ENCODE peak calls at places on chromosomes 4 and X, in four cellular contexts. U is DND-41, J is AG09319, V is esophagus muscularis mucosa. H is an unnamed sample.

GRCh38 chr4:157357887-157358286 is 137.4 kb downstream of the GRIA2 start:
- DNase-seq in V (no peak), U (no peak), J (no peak), H (no peak)

GRCh38 chr4:90960840-90961239 is 833.6 kb downstream of the CCSER1 start:
- DNase-seq in U (no peak), V (no peak), J (no peak), H (no peak)

GRCh38 chr4:44638091-44638490 is 13.3 kb downstream of the YIPF7 start:
- DNase-seq in J (no peak), U (no peak), V (no peak), H (no peak)

GRCh38 chr4:56863441-56864129 is 42.1 kb upstream of the SPINK2 start:
- DNase-seq in V (no peak), J (no peak), U (no peak), H (no peak)

GRCh38 chrX:103793541-103793932 is 16.9 kb downstream of the PLP1 start:
- DNase-seq in U (no peak), V (no peak), J (no peak), H (no peak)

GRCh38 chrX:7158468-7158990 is 10.6 kb upstream of the PUDP start:
- DNase-seq in J (no peak), U (no peak), V (no peak), H (no peak)

GRCh38 chrX:18898091-18898490 is 85.8 kb downstream of the PHKA2 start:
- DNase-seq in V (no peak), J (no peak), U (no peak), H (no peak)

GRCh38 chrX:10507876-10508275 is 112.5 kb downstream of the MID1 start:
- DNase-seq in V (no peak), U (no peak), J (no peak), H (no peak)

GRCh38 chr4:137608085-137608484 is 75.8 kb upstream of the PCDH18 start:
- DNase-seq in U (no peak), J (no peak), V (no peak), H (no peak)

GRCh38 chr4:161856711-161857326 is 307.0 kb downstream of the FSTL5 start:
- DNase-seq in V (no peak), J (no peak), U (no peak), H (no peak)

GRCh38 chrX:143581260-143581659 is 54.6 kb downstream of the SLITRK4 start:
- DNase-seq in V (no peak), U (no peak), J (no peak), H (no peak)

DNA sequence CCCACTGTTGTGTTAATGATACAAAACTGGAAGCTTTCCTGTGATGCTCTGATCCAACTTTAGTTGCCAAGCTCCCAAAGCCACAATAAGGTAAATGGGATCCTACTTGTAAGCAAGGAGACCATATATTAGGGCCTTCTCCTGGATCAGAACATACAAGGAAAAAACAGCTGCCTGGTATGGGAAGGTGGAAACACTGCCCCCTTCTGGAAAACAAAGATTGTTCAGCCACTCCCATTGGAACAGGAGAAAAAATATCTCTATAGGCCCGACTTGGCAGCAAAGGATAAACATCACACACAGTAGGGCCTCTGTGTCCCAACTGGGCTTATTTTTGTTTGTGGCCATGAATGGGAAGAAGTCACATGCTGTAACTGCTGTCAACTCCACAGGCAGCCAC is 166.5 kb downstream of the TBX22 start:
- DNase-seq in V (no peak), U (no peak), J (no peak), H (no peak)
- TF ChIP-seq CTCF in V (no peak), U (peak; percentile 34), J (no peak), H (no peak)

GRCh38 chr4:123096038-123096437 is 173.6 kb upstream of the NUDT6 start:
- DNase-seq in J (no peak), V (no peak), U (no peak), H (no peak)
- TF ChIP-seq CTCF in J (peak; percentile 2), V (no peak), U (peak; percentile 21), H (no peak)

GRCh38 chr4:71113294-71113693 is 119.8 kb downstream of the DCK start:
- DNase-seq in U (no peak), J (no peak), V (no peak), H (no peak)
- TF ChIP-seq CTCF in U (peak; percentile 31), J (no peak), V (no peak), H (no peak)

GRCh38 chr4:47838445-47838844 is 578 bp upstream of the CORIN start:
- DNase-seq in V (no peak), J (no peak), U (no peak), H (no peak)
- TF ChIP-seq CTCF in V (no peak), J (no peak), U (no peak), H (no peak)

GRCh38 chr4:104446431-104446925 is 48.2 kb downstream of the CXXC4 start:
- DNase-seq in J (no peak), V (no peak), U (no peak), H (no peak)

GRCh38 chr4:104447346-104447745 is 47.3 kb downstream of the CXXC4 start:
- DNase-seq in V (no peak), U (no peak), J (no peak), H (no peak)

GRCh38 chr4:104457308-104457981 is 37.2 kb downstream of the CXXC4 start:
- DNase-seq in V (no peak), J (no peak), U (no peak), H (no peak)

GRCh38 chr4:104449537-104449936 is 45.2 kb downstream of the CXXC4 start:
- DNase-seq in V (no peak), J (no peak), U (no peak), H (no peak)

GRCh38 chr4:104451573-104451972 is 43.1 kb downstream of the CXXC4 start:
- DNase-seq in J (no peak), U (no peak), V (no peak), H (no peak)
- TF ChIP-seq CTCF in J (no peak), U (no peak), V (peak; percentile 12), H (no peak)

DNA sequence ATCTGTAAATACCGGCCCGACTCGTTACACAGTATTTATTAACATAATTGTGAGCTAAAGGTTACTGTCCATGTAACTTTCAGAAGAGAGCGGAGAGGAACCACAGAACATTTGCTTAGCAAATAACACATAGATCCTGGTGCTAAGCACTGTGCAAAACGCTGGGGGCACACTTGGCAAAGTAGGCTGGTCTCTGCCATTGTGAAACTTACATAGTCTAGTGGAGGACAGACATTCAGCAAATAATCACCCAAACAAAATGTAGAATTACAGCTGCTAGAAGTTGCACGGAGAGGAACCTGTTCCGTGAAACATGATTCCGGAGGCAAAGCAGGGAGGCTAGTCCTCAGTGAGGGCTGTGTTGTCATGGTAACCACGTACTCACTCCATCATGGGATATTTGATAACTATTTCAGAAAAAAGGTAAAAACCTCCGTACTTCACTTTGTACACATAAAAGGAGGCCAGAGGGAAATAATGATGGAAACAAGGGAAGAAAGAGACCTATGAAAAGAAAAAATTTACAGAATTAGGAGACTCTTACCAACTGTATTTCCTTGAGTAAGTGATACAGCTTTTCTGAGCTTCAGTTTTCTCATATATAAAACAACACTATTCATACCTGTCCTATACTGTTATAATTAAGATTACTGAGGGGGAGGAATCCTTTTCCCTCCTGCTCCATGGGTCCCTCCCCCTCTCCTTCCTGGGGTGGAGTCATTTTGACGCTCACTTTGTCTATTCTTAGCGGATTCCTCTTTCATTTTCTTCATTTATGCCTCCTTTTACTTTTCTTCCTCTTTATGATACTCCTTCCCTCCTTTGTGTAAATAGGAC is 760 bp upstream of the RASGEF1B start:
- DNase-seq in J (no peak), U (peak; percentile 60), V (no peak), H (no peak)
- TF ChIP-seq CTCF in J (peak; percentile 11), U (peak; percentile 74), V (no peak), H (peak; percentile 33)

GRCh38 chr4:18608910-18609525 is 587.5 kb upstream of the LCORL start:
- DNase-seq in J (no peak), U (no peak), V (no peak), H (no peak)
- TF ChIP-seq CTCF in J (no peak), U (no peak), V (no peak), H (no peak)

GRCh38 chrX:114166601-114167000 is 417.3 kb upstream of the HTR2C start:
- DNase-seq in U (no peak), V (no peak), J (no peak), H (no peak)

GRCh38 chrX:114165537-114165936 is 418.3 kb upstream of the HTR2C start:
- DNase-seq in U (no peak), J (no peak), V (no peak), H (no peak)

DNA sequence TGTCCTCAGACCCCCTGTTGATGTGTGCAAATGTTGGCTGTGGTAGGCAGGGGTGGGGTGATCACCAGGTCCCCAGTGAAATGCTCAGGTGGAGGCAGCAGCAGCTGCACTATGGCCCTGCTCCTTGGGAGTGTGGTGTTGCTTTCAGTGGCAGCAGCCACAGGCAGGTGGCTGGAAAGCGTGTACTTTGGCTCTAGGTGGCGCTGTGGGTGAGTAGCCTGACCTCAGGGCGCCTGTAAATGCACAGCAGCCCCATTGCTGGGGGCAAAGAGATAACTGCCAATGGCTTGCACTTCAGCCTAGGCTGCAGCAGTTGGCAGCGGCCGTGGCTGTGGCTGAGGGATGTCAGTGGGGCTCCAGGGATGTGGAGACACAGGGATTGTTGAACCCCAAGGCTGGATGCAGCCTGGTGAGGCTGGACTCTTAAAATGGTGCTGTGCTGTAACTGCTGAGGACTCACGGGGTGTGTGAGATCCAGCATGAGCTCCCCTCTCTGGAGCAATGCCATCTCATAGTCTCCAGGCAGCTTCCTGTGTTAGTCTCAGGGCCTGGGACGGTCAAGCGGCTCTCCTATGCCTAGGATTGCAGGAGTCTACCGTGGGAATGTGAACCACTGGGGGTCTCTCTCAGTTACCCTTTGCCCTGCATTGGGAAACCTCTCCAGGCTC is 421.7 kb upstream of the HTR2C start:
- DNase-seq in U (no peak), V (no peak), J (no peak), H (no peak)
- TF ChIP-seq CTCF in U (peak; percentile 23), V (no peak), J (no peak), H (no peak)

GRCh38 chr4:123578276-123579014 is 181.8 kb downstream of the SPRY1 start:
- DNase-seq in V (no peak), U (no peak), J (no peak), H (no peak)

GRCh38 chr4:123583043-123583442 is 186.4 kb downstream of the SPRY1 start:
- DNase-seq in V (no peak), U (no peak), J (no peak), H (no peak)

GRCh38 chr4:123579961-123580360 is 183.4 kb downstream of the SPRY1 start:
- DNase-seq in V (no peak), J (no peak), U (no peak), H (no peak)

GRCh38 chr4:123581802-123582201 is 185.2 kb downstream of the SPRY1 start:
- DNase-seq in J (no peak), U (no peak), V (no peak), H (no peak)

GRCh38 chr4:123580981-123581664 is 184.5 kb downstream of the SPRY1 start:
- DNase-seq in U (no peak), V (no peak), J (no peak), H (no peak)
- TF ChIP-seq CTCF in U (no peak), V (no peak), J (no peak), H (no peak)